ENCODE peak calls at places on chromosomes 12 and 14, in seven cellular contexts. H, Q, N, Y, V, F and R are unnamed samples.

GRCh38 chr14:50311337-50311973 is 574 bp downstream of the L2HGDH start:
- DNase-seq in H (no peak), Q (no peak), N (no peak), Y (peak), V (no peak), F (no peak), R (no peak)

GRCh38 chr12:77723308-77723707 is 107.4 kb upstream of the NAV3 start:
- DNase-seq in H (no peak), Q (no peak), N (no peak), Y (no peak), V (no peak), F (no peak), R (no peak)

GRCh38 chr12:108611884-108612415 is 14.1 kb upstream of the TMEM119 start:
- DNase-seq in H (no peak), Q (peak), N (peak), Y (peak), V (no peak), F (no peak), R (peak)

GRCh38 chr14:64671591-64671990 is 32.6 kb upstream of the PLEKHG3 start:
- DNase-seq in H (no peak), Q (no peak), N (peak), Y (peak), V (no peak), F (no peak), R (no peak)

GRCh38 chr12:55816876-55817351 is 610 bp downstream of the SARNP start:
- DNase-seq in H (no peak), Q (no peak), N (no peak), Y (peak), V (no peak), F (no peak), R (no peak)

GRCh38 chr14:99257673-99258221 is 14.2 kb downstream of the BCL11B start:
- DNase-seq in H (no peak), Q (no peak), N (no peak), Y (no peak), V (no peak), F (no peak), R (no peak)

GRCh38 chr14:56300495-56300894 is 182.3 kb downstream of the PELI2 start:
- DNase-seq in H (no peak), Q (no peak), N (peak), Y (peak), V (no peak), F (no peak), R (no peak)

GRCh38 chr14:94129758-94130414 is 482 bp upstream of the IFI27L2 start:
- DNase-seq in H (peak), Q (no peak), N (peak), Y (peak), V (no peak), F (no peak), R (no peak)

GRCh38 chr12:93323625-93324165 is 54.0 kb upstream of the NUDT4 start:
- DNase-seq in H (no peak), Q (no peak), N (no peak), Y (peak), V (no peak), F (no peak), R (no peak)

GRCh38 chr14:59265808-59266207 is 77.3 kb downstream of the DAAM1 start:
- DNase-seq in H (no peak), Q (no peak), N (no peak), Y (no peak), V (no peak), F (no peak), R (no peak)

GRCh38 chr12:103827800-103828440 is 13.1 kb downstream of the NT5DC3 start:
- DNase-seq in H (no peak), Q (no peak), N (no peak), Y (no peak), V (no peak), F (no peak), R (no peak)

GRCh38 chr14:50000215-50001145 is 107.6 kb downstream of the ARF6 start:
- DNase-seq in H (peak), Q (no peak), N (peak), Y (peak), V (peak), F (peak), R (peak)

GRCh38 chr14:32407170-32407569 is 78.1 kb downstream of the AKAP6 start:
- DNase-seq in H (no peak), Q (no peak), N (no peak), Y (peak), V (no peak), F (no peak), R (no peak)

GRCh38 chr12:57631566-57632368 is 1.2 kb downstream of the B4GALNT1 start:
- DNase-seq in H (no peak), Q (peak), N (no peak), Y (no peak), V (no peak), F (no peak), R (no peak)

DNA sequence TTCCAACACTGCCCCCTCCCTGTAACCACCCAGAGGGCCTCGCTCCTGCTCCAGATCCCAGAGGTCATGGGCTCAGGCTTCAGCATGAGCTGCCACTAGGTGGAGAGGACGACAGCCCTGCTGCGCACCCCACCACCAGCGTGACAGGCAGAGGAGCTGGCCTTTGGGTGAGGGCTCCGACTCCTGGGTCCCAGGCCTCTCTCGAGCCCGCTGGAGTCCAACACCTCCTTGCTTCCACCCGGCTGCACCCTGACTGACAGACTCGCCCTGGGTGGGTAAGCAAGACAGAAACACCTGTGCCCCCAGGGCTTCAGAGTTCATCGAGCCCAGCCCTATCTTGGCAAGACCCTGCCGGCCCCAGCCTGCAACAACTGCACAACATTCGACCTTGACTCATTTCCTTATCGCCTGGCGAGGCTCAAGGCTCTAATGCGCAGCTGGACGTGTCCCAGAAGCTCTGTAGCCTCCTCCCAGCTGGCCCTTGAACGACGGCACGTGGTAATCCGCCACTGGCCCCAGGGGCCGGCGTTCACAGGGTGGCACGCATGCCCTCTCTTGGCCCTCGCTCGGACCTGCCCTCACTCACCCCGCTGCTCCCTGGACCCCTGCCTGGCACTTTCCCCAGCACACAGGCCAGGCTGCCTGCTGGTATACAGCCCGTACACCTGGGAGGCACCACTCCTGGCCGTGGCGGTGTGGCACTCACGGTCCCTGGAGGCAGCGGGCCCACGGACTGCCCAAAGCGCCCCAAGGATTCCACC is 28.0 kb downstream of the VPS37B start:
- DNase-seq in H (no peak), Q (peak), N (no peak), Y (no peak), V (peak), F (peak), R (no peak)
- TF ChIP-seq CTCF in H (no peak), Q (peak), N (no peak), Y (no peak), V (peak), F (peak), R (no peak)

GRCh38 chr14:22613091-22613695 is 15.1 kb downstream of the ABHD4 start:
- DNase-seq in H (no peak), Q (no peak), N (peak), Y (no peak), V (no peak), F (no peak), R (no peak)
- TF ChIP-seq CTCF in H (no peak), Q (no peak), N (peak), Y (no peak), V (no peak), F (no peak), R (no peak)

DNA sequence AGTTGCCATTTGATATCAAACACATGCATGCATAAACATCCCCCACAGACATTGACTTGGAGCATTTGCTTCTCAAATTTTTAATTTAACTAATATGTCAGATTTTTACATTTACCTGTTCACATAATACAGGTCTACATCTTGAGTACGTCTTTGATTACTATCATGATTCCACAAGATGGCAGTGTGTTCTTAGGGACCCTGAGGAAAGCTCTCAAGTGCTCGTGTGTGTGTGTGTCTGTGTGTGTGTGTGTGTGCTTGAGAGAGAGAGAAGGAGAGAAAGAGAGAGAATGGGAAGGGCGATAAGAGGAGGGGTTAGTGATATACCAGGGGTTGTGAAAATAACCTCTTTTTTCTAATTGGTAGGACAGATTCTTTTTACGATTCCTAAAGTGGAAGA is 167.1 kb upstream of the OR4E1 start:
- DNase-seq in H (no peak), Q (no peak), N (no peak), Y (peak), V (no peak), F (no peak), R (no peak)
- TF ChIP-seq CTCF in H (no peak), Q (no peak), N (no peak), Y (no peak), V (no peak), F (no peak), R (no peak)

GRCh38 chr14:23568600-23569310 is 1.2 kb upstream of the AP1G2 start:
- DNase-seq in H (no peak), Q (peak), N (no peak), Y (no peak), V (peak), F (no peak), R (no peak)
- TF ChIP-seq CTCF in H (no peak), Q (peak), N (no peak), Y (peak), V (peak), F (peak), R (no peak)

GRCh38 chr12:124445121-124445718 is 122.2 kb downstream of the NCOR2 start:
- DNase-seq in H (no peak), Q (no peak), N (no peak), Y (no peak), V (no peak), F (peak), R (no peak)
- TF ChIP-seq CTCF in H (no peak), Q (no peak), N (no peak), Y (no peak), V (no peak), F (no peak), R (no peak)

DNA sequence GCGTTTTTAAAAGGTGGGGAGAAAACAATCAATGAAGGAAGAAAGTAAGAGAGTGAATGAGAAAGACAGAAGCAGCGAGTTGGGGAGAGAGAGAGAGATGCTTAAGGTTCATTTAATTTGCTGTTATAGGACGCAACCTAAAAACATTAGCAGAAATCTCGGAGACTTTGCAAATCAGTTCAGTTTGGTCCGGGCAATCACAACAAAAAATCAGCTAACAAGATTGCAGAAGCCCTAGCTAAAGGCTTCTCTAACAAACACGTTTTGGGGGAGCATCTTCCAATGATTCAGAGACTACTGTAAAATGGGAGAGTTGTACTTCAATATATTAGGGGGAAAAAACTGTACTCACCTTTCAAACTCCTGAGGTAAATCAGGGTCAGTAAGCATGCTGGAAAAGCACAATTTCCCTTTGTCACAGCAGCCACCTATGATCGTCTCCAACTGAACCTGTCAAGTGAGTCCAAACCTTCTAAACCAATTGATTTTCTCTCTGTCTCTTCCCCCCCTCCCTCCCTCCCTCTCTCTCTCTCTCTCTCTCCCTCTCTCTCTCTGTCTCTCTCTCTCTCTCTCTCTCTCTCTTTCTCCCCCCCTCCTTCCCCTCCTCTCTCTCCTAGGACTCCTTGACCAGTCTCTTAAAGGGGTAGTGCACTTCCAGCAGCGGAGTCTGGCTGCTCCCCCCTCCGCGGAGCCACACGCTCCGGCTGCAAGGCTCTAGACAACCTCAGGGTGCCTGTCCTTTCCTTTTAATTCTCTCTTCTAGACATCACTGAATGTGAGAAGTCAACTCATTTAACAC is at the start of gene SOX5:
- DNase-seq in H (no peak), Q (peak), N (peak), Y (peak), V (peak), F (peak), R (no peak)
- TF ChIP-seq CTCF in H (no peak), Q (no peak), N (no peak), Y (no peak), V (no peak), F (no peak), R (no peak)

DNA sequence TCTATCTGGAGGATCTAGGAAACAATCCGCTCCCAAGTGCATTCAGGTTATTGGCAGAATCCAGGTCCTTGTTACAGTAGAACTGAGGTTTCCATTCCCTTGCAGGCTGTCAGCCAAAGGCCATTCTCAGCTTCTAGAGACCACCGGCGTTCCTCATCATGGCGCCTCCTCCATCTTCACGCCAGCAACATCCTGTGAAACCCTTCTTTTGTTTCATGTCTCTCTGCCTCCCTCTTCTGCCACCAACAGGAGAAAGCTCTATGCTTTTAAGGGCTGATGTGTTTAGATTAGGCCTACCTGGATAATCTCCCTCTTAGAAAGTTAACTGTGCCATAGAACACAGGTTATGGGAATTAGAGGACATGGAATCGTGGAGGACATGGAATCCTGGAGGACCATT is 133.0 kb upstream of the RASSF8 start:
- DNase-seq in H (no peak), Q (no peak), N (no peak), Y (peak), V (no peak), F (no peak), R (no peak)
- TF ChIP-seq CTCF in H (no peak), Q (no peak), N (no peak), Y (peak), V (no peak), F (no peak), R (no peak)

GRCh38 chr12:122917508-122918227 is 21.7 kb upstream of the VPS37B start:
- DNase-seq in H (no peak), Q (no peak), N (peak), Y (peak), V (peak), F (peak), R (no peak)
- TF ChIP-seq CTCF in H (no peak), Q (no peak), N (no peak), Y (no peak), V (no peak), F (no peak), R (no peak)